ENCODE peak calls at places on chromosomes 12 and 14, in ten cellular contexts. Q is activated CD4-positive, CD25-positive, alpha-beta regulatory T cell; B is EL; K is ovary; Y is activated T-helper 1 cell treated with anti-CD3 and anti-CD28 coated beads, Interleukin-2, amount 50 U/mL, for 16 hours; S is activated CD8-positive, alpha-beta memory T cell treated with anti-CD3 and anti-CD28 coated beads, Interleukin-2, amount 50 U/mL, for 4 hours; V is pancreas; I is activated T-cell treated with anti-CD3 and anti-CD28 coated beads, Interleukin-2, amount 50 U/mL, for 48 hours; X is AG08396; T is mucosa of descending colon. E is an unnamed sample.

GRCh38 chr12:99153283-99153682 is 494.3 kb upstream of the GARIN6 start:
- DNase-seq in Q (no peak), B (no peak), K (no peak), Y (no peak), S (no peak), V (no peak), I (no peak), X (no peak), T (no peak), E (no peak)

GRCh38 chr14:97978336-97978735 is 1181.2 kb downstream of the VRK1 start:
- DNase-seq in Q (peak; percentile 33), B (no peak), K (peak; percentile 86), Y (peak; percentile 53), S (peak; percentile 79), V (peak; percentile 72), I (peak; percentile 82), X (peak; percentile 9), T (peak; percentile 84), E (no peak)

GRCh38 chr12:113735146-113735545 is 231.0 kb downstream of the RBM19 start:
- DNase-seq in Q (no peak), B (no peak), K (no peak), Y (no peak), S (no peak), V (no peak), I (no peak), X (no peak), T (no peak), E (no peak)

GRCh38 chr14:29710015-29710414 is 217.6 kb downstream of the PRKD1 start:
- DNase-seq in Q (no peak), B (no peak), K (no peak), Y (no peak), S (no peak), V (no peak), I (no peak), X (no peak), T (no peak), E (peak; percentile 17)

GRCh38 chr12:570237-570925 is 92.9 kb downstream of the NINJ2 start:
- DNase-seq in Q (no peak), B (peak; percentile 90), K (peak; percentile 82), Y (no peak), S (no peak), V (peak; percentile 58), I (no peak), X (peak; percentile 96), T (peak; percentile 86), E (peak; percentile 90)

GRCh38 chr14:60094306-60094897 is 2.7 kb downstream of the PCNX4 start:
- DNase-seq in Q (no peak), B (peak; percentile 88), K (no peak), Y (no peak), S (no peak), V (no peak), I (peak; percentile 29), X (no peak), T (no peak), E (peak; percentile 73)

GRCh38 chr12:30110970-30111586 is 327.3 kb upstream of the TMTC1 start:
- DNase-seq in Q (no peak), B (peak; percentile 21), K (no peak), Y (no peak), S (no peak), V (no peak), I (no peak), X (no peak), T (no peak), E (peak; percentile 69)

GRCh38 chr12:53596920-53597363 is 29.2 kb downstream of the ATF7 start:
- DNase-seq in Q (no peak), B (no peak), K (no peak), Y (no peak), S (no peak), V (no peak), I (no peak), X (no peak), T (no peak), E (no peak)

GRCh38 chr12:123095074-123095694 is 55.7 kb downstream of the PITPNM2 start:
- DNase-seq in Q (no peak), B (no peak), K (no peak), Y (no peak), S (no peak), V (no peak), I (no peak), X (no peak), T (no peak), E (no peak)

GRCh38 chr14:100059433-100059781 is 5.8 kb upstream of the EVL start:
- DNase-seq in Q (no peak), B (no peak), K (no peak), Y (no peak), S (no peak), V (no peak), I (no peak), X (no peak), T (no peak), E (no peak)

GRCh38 chr14:48937796-48938195 is 648.4 kb downstream of the RPS29 start:
- DNase-seq in Q (no peak), B (no peak), K (no peak), Y (no peak), S (no peak), V (no peak), I (no peak), X (peak; percentile 5), T (no peak), E (no peak)

E was measured in HCEC 1CT.